ENCODE peak calls at places on chromosomes 6 and 20, in five cellular contexts. L, Y, Z, D and S are unnamed samples.

GRCh38 chr6:27495386-27496135 is 22.7 kb upstream of the ZNF184 start:
- DNase-seq in L (peak; percentile 52), Y (no peak), Z (peak; percentile 51), D (peak; percentile 87), S (peak; percentile 64)

GRCh38 chr20:50554694-50555579 is 44.8 kb downstream of the PTPN1 start:
- DNase-seq in L (no peak), Y (no peak), Z (no peak), D (no peak), S (no peak)

GRCh38 chr6:38722037-38722436 is 6.9 kb downstream of the DNAH8 start:
- DNase-seq in L (no peak), Y (no peak), Z (no peak), D (no peak), S (no peak)

GRCh38 chr6:43334466-43335095 is 26.0 kb upstream of the CRIP3 start:
- DNase-seq in L (peak; percentile 67), Y (peak; percentile 25), Z (no peak), D (peak; percentile 74), S (peak; percentile 67)

GRCh38 chr20:3819413-3820047 is 817 bp upstream of the AP5S1 start:
- DNase-seq in L (no peak), Y (no peak), Z (no peak), D (no peak), S (peak; percentile 37)

GRCh38 chr6:45192556-45192955 is 135.6 kb upstream of the RUNX2 start:
- DNase-seq in L (no peak), Y (no peak), Z (no peak), D (peak; percentile 40), S (no peak)

GRCh38 chr6:107114213-107114871 is 973 bp downstream of the BEND3 start:
- DNase-seq in L (peak; percentile 91), Y (peak; percentile 86), Z (peak; percentile 89), D (peak; percentile 49), S (peak; percentile 94)

GRCh38 chr20:50928469-50928868 is 2.8 kb downstream of the ADNP start:
- DNase-seq in L (no peak), Y (no peak), Z (no peak), D (no peak), S (no peak)

GRCh38 chr6:167678102-167679101 is 148.3 kb upstream of the AFDN start:
- DNase-seq in L (peak; percentile 65), Y (peak; percentile 75), Z (no peak), D (no peak), S (peak; percentile 92)

GRCh38 chr6:167802339-167802738 is 24.4 kb upstream of the AFDN start:
- DNase-seq in L (no peak), Y (no peak), Z (no peak), D (no peak), S (no peak)

GRCh38 chr6:131958551-131959470 is 7.6 kb upstream of the CCN2 start:
- DNase-seq in L (no peak), Y (no peak), Z (no peak), D (no peak), S (no peak)

GRCh38 chr20:50302463-50303041 is 111.9 kb downstream of the CEBPB start:
- DNase-seq in L (no peak), Y (no peak), Z (no peak), D (no peak), S (no peak)

GRCh38 chr20:51586005-51586440 is 43.5 kb upstream of the NFATC2 start:
- DNase-seq in L (no peak), Y (no peak), Z (no peak), D (peak; percentile 45), S (no peak)

GRCh38 chr6:154653853-154654252 is 79.4 kb upstream of the SCAF8 start:
- DNase-seq in L (no peak), Y (no peak), Z (no peak), D (peak; percentile 97), S (no peak)

GRCh38 chr20:53425930-53426329 is 167.7 kb downstream of the ZNF217 start:
- DNase-seq in L (no peak), Y (no peak), Z (no peak), D (no peak), S (no peak)

GRCh38 chr20:47784599-47785320 is 521 bp downstream of the SULF2 start:
- DNase-seq in L (peak; percentile 65), Y (peak; percentile 23), Z (no peak), D (peak; percentile 41), S (peak; percentile 85)

GRCh38 chr6:42007286-42007685 is 43.0 kb upstream of the TAF8 start:
- DNase-seq in L (no peak), Y (no peak), Z (no peak), D (no peak), S (no peak)

GRCh38 chr6:22943331-22943730 is 374.0 kb downstream of the HDGFL1 start:
- DNase-seq in L (no peak), Y (no peak), Z (no peak), D (no peak), S (no peak)

GRCh38 chr20:58829531-58829941 is 21.2 kb downstream of the GNAS-AS1 start:
- DNase-seq in L (no peak), Y (no peak), Z (no peak), D (peak; percentile 26), S (no peak)

GRCh38 chr20:57289401-57290177 is 23.1 kb upstream of the BMP7 start:
- DNase-seq in L (no peak), Y (peak; percentile 10), Z (no peak), D (no peak), S (no peak)

GRCh38 chr6:33450434-33450833 is 3.9 kb upstream of the ZBTB9 start:
- DNase-seq in L (no peak), Y (no peak), Z (no peak), D (no peak), S (peak; percentile 37)

GRCh38 chr20:25246182-25246943 is 1.5 kb upstream of the PYGB start:
- DNase-seq in L (no peak), Y (no peak), Z (no peak), D (no peak), S (no peak)

GRCh38 chr6:13796781-13797180 is 17.6 kb downstream of the MCUR1 start:
- DNase-seq in L (no peak), Y (no peak), Z (no peak), D (peak; percentile 66), S (no peak)

GRCh38 chr6:45084257-45084656 is 243.9 kb upstream of the RUNX2 start:
- DNase-seq in L (no peak), Y (no peak), Z (no peak), D (no peak), S (no peak)

GRCh38 chr20:53579581-53580375 is 13.9 kb downstream of the ZNF217 start:
- DNase-seq in L (no peak), Y (no peak), Z (no peak), D (peak; percentile 87), S (peak; percentile 36)

GRCh38 chr6:3915076-3915791 is 66.1 kb downstream of the FAM50B start:
- DNase-seq in L (no peak), Y (no peak), Z (no peak), D (no peak), S (no peak)

GRCh38 chr6:347232-347631 is 44.3 kb upstream of the IRF4 start:
- DNase-seq in L (no peak), Y (no peak), Z (peak; percentile 83), D (no peak), S (no peak)

GRCh38 chr6:54980511-54981275 is 134.1 kb downstream of the FAM83B start:
- DNase-seq in L (no peak), Y (no peak), Z (no peak), D (peak; percentile 85), S (no peak)

GRCh38 chr6:44064089-44064947 is 62.9 kb downstream of the MRPL14 start:
- DNase-seq in L (no peak), Y (peak; percentile 69), Z (peak; percentile 62), D (peak; percentile 97), S (peak; percentile 54)

GRCh38 chr6:146578054-146578453 is 20.7 kb upstream of the ADGB start:
- DNase-seq in L (no peak), Y (no peak), Z (no peak), D (peak; percentile 85), S (no peak)

GRCh38 chr6:79898076-79898475 is 49.3 kb downstream of the ELOVL4 start:
- DNase-seq in L (no peak), Y (no peak), Z (no peak), D (peak; percentile 33), S (no peak)

GRCh38 chr6:26366504-26366903 is 1.5 kb downstream of the BTN3A2 start:
- DNase-seq in L (no peak), Y (no peak), Z (no peak), D (no peak), S (no peak)

GRCh38 chr20:20549267-20549612 is 163.2 kb downstream of the RALGAPA2 start:
- DNase-seq in L (no peak), Y (peak; percentile 52), Z (no peak), D (peak; percentile 80), S (no peak)

GRCh38 chr6:135299256-135299655 is 118.1 kb downstream of the MYB start:
- DNase-seq in L (no peak), Y (no peak), Z (no peak), D (no peak), S (no peak)

GRCh38 chr6:162313922-162314660 is 413.5 kb downstream of the PRKN start:
- DNase-seq in L (no peak), Y (no peak), Z (no peak), D (no peak), S (no peak)

GRCh38 chr6:42118162-42119001 is 24.0 kb downstream of the C6orf132 start:
- DNase-seq in L (no peak), Y (no peak), Z (no peak), D (peak; percentile 47), S (peak; percentile 39)

GRCh38 chr6:15310680-15311079 is 64.8 kb downstream of the JARID2 start:
- DNase-seq in L (no peak), Y (no peak), Z (no peak), D (no peak), S (no peak)

GRCh38 chr6:39424831-39425230 is 102.3 kb upstream of the KCNK16 start:
- DNase-seq in L (no peak), Y (no peak), Z (no peak), D (no peak), S (no peak)